ENCODE peak calls at places on chromosomes 4 and X, in six cellular contexts. X is hepatocyte, M is mesenchymal stem cell, T is IMR-90, W is fibroblast of lung, D is mesendoderm. H is an unnamed sample.
A peak's percentile ranks its signal among the peaks of the same experiment; 100 is the strongest.

GRCh38 chr4:96312049-96312685 is 472.3 kb downstream of the PDHA2 start:
- DNase-seq in M (no peak), D (no peak), W (peak; percentile 1), T (no peak), X (no peak), H (peak; percentile 7)

GRCh38 chrX:40996886-40997530 is 88.2 kb upstream of the USP9X start:
- DNase-seq in W (peak; percentile 85), X (peak; percentile 78), D (peak; percentile 80), T (peak; percentile 81), M (peak; percentile 73), H (peak; percentile 55)

GRCh38 chr4:6038711-6039110 is 20.5 kb upstream of the C4orf50 start:
- DNase-seq in X (no peak), M (no peak), T (no peak), D (no peak), W (no peak), H (no peak)

GRCh38 chrX:103453655-103454054 is 65.6 kb downstream of the RAB40A start:
- DNase-seq in D (no peak), W (peak; percentile 97), T (peak; percentile 97), M (peak; percentile 93), X (peak; percentile 23), H (peak; percentile 92)

GRCh38 chr4:161991811-161992210 is 172.0 kb downstream of the FSTL5 start:
- DNase-seq in X (no peak), D (peak; percentile 52), M (no peak), W (no peak), T (no peak), H (no peak)

GRCh38 chr4:159543831-159544230 is 441.0 kb downstream of the RAPGEF2 start:
- DNase-seq in T (no peak), M (no peak), D (no peak), X (no peak), W (no peak), H (no peak)

GRCh38 chr4:46425775-46426400 is 36.0 kb upstream of the GABRA2 start:
- DNase-seq in X (no peak), W (peak; percentile 72), M (peak; percentile 71), T (peak; percentile 69), D (no peak), H (peak; percentile 22)

GRCh38 chr4:21699437-21699836 is 249.1 kb downstream of the KCNIP4 start:
- DNase-seq in M (no peak), X (no peak), T (no peak), W (peak; percentile 3), D (peak; percentile 12), H (no peak)

GRCh38 chr4:101643201-101643600 is 147.3 kb upstream of the BANK1 start:
- DNase-seq in D (peak; percentile 5), M (no peak), X (no peak), T (no peak), W (no peak), H (peak; percentile 26)

GRCh38 chr4:27861381-27861787 is 1000.7 kb downstream of the STIM2 start:
- DNase-seq in W (peak; percentile 51), D (peak; percentile 83), X (peak; percentile 53), T (peak; percentile 47), M (peak; percentile 38), H (peak; percentile 79)

GRCh38 chr4:120052840-120053239 is 13.8 kb downstream of the MAD2L1 start:
- DNase-seq in D (no peak), M (peak; percentile 87), W (peak; percentile 100), T (peak; percentile 99), X (peak; percentile 71), H (peak; percentile 14)

GRCh38 chr4:172892300-172892699 is 276.3 kb upstream of the GALNT7 start:
- DNase-seq in X (no peak), T (peak; percentile 3), M (peak; percentile 5), D (peak; percentile 56), W (peak; percentile 13), H (peak; percentile 52)

GRCh38 chrX:70096052-70096451 is 33.8 kb downstream of the OTUD6A start:
- DNase-seq in T (peak; percentile 25), D (peak; percentile 53), W (peak; percentile 14), M (no peak), X (peak; percentile 14), H (peak; percentile 56)

GRCh38 chrX:73182502-73183114 is 32.0 kb downstream of the NAP1L2 start:
- DNase-seq in X (no peak), W (no peak), T (no peak), D (peak; percentile 0), M (no peak), H (peak; percentile 58)

GRCh38 chrX:2559124-2559523 is 58.3 kb upstream of the DHRSX start:
- DNase-seq in M (no peak), T (no peak), W (no peak), X (no peak), D (no peak), H (no peak)

GRCh38 chr4:152822323-152822722 is 42.6 kb downstream of the ARFIP1 start:
- DNase-seq in T (no peak), X (no peak), M (no peak), W (no peak), D (no peak), H (no peak)

GRCh38 chr4:158914178-158914577 is 145.4 kb downstream of the FNIP2 start:
- DNase-seq in W (peak; percentile 74), M (peak; percentile 60), T (peak; percentile 84), X (no peak), D (no peak), H (peak; percentile 79)

GRCh38 chrX:97096385-97096784 is 212.7 kb downstream of the RPA4 start:
- DNase-seq in X (no peak), W (no peak), D (no peak), M (no peak), T (no peak), H (no peak)

GRCh38 chr4:123750044-123750443 is 353.4 kb downstream of the SPRY1 start:
- DNase-seq in T (no peak), D (peak; percentile 91), M (no peak), W (no peak), X (peak; percentile 71), H (peak; percentile 20)

GRCh38 chrX:103155201-103155600 is 59.7 kb upstream of the BEX4 start:
- DNase-seq in D (no peak), W (peak; percentile 63), M (peak; percentile 52), T (peak; percentile 5), X (no peak), H (no peak)

GRCh38 chrX:47458528-47458927 is 24.5 kb downstream of the ZNF41 start:
- DNase-seq in D (no peak), X (no peak), W (no peak), T (no peak), M (no peak), H (no peak)

GRCh38 chr4:152849350-152849749 is 69.6 kb downstream of the ARFIP1 start:
- DNase-seq in M (no peak), X (no peak), D (no peak), T (no peak), W (no peak), H (no peak)

GRCh38 chr4:19319607-19320006 is 932.1 kb upstream of the SLIT2 start:
- DNase-seq in M (no peak), D (no peak), X (no peak), T (no peak), W (no peak), H (no peak)

GRCh38 chrX:120753413-120754251 is 122.0 kb downstream of the CT47B1 start:
- DNase-seq in M (no peak), W (no peak), X (no peak), D (no peak), T (no peak), H (no peak)
- H3K4me2 ChIP-seq in M (no peak overlapping the region), W (no peak overlapping the region), X (no peak overlapping the region), D (no peak overlapping the region), T (no peak overlapping the region), H (no peak overlapping the region)

DNA sequence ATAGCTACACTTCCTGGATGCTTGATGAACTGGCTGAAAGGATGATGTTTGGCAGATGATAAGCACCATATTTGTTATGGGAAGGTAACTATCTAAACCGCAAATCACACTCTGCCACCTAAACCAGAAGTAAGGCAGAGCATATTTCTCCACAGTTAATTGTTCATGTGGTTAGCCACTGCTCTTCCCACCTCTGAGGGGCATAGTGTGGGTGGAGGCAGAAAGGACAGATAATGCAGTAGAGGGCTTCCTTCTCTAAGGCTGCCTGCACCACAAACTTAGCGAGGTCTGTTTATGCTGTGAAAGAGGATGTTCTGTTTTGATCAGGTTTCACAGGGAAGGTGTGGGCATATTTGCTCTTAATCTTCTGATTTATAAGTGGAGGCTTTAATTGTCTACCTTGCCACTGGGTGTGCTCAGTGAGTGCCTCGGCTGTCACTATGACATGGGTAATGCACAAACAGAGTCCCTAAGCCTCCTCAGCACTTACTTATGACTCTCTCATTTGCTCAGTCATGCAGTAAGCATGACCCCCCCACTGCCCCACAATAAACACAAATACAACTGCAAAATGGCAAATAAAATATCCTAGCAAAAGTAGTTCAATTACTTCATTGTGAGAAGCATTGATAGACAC is 401.0 kb downstream of the TMA16 start:
- DNase-seq in M (no peak), X (no peak), W (no peak), D (no peak), T (no peak), H (no peak)
- H3K4me2 ChIP-seq in M (no peak overlapping the region), X (no peak overlapping the region), W (no peak overlapping the region), D (no peak overlapping the region), T (no peak overlapping the region), H (no peak overlapping the region)

GRCh38 chr4:147351083-147351787 is 129.7 kb upstream of the EDNRA start:
- DNase-seq in D (no peak), X (no peak), T (peak; percentile 39), W (no peak), M (no peak), H (peak; percentile 75)

GRCh38 chr4:147354994-147355393 is 125.9 kb upstream of the EDNRA start:
- DNase-seq in D (no peak), W (no peak), X (no peak), M (peak; percentile 39), T (peak; percentile 61), H (no peak)

GRCh38 chr4:147354271-147354670 is 126.6 kb upstream of the EDNRA start:
- DNase-seq in W (no peak), T (no peak), X (no peak), D (no peak), M (no peak), H (no peak)

GRCh38 chr4:147360301-147360700 is 120.6 kb upstream of the EDNRA start:
- DNase-seq in W (peak; percentile 94), D (no peak), M (peak; percentile 94), X (peak; percentile 48), T (peak; percentile 92), H (peak; percentile 23)

DNA sequence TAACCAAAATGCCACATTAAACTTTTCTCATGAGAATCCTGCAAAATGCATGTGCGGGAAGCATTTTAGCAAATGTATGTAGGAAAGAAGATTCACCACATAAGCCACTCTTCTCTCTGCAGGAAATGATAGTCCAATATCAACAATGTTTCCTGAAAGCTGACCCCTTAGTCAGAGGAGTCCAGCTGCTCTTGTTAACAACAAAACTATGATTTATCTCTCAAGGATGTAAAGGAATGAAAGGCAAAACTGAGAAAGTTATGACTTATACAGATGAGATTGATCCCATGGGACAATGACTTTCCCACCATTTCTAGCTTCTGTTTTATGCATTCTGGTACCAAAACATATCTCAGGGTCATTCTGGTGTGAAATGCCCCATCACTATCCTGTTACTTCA is 125.0 kb upstream of the EDNRA start:
- DNase-seq in W (peak; percentile 77), D (no peak), T (peak; percentile 97), X (no peak), M (peak; percentile 81), H (peak; percentile 62)
- H3K4me2 ChIP-seq in W (no peak overlapping the region), D (no peak overlapping the region), T (peak overlapping the region; percentile 72), X (no peak overlapping the region), M (no peak overlapping the region), H (no peak overlapping the region)

DNA sequence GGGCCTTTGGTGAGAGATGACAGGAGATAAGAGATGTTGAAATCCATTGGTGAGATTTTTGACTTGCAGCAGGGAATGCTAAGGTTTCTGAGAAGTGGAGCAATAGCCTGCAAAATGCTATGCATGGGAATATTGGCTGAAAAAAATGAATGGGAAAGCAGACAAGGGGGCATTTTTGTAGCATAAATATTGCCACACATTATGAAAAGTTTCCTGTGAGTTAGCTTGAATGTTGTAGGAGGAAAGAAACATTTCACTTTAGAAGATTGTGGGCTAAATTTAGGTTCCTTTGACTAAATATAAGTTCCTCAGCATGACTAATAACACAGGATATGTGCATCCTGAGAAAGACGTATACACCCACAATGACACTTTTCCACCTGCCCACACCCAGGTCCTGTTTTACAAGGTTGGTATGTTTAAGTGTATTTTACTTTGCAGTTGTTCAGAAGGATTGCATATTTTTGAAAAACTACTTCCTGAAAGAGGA is 28.4 kb downstream of the PHEX start:
- DNase-seq in X (no peak), D (no peak), T (peak; percentile 55), M (peak; percentile 17), W (peak; percentile 53), H (peak; percentile 79)
- H3K4me2 ChIP-seq in X (no peak overlapping the region), D (no peak overlapping the region), T (peak overlapping the region; percentile 23), M (no peak overlapping the region), W (no peak overlapping the region), H (peak overlapping the region; percentile 61)